ENCODE peak calls at places on chromosomes 7 and 10, in ten cellular contexts. R is right cardiac atrium, L is HCT116, D is heart left ventricle, T is aorta, J is lower lobe of right lung, S is upper lobe of right lung, N is A549, W is ovary, V is IMR-90. Z is an unnamed sample. For H3K4me1, the result is how much of the 10 kb centered on the place peaks cover.

GRCh38 chr7:29224726-29225125 is 30.2 kb downstream of the CHN2 start:
- DNase-seq in T (no peak), L (no peak), V (no peak), N (no peak), S (no peak), J (no peak), W (no peak), R (no peak), D (no peak), Z (no peak)

GRCh38 chr10:992523-993340 is 4.5 kb downstream of the GTPBP4 start:
- DNase-seq in W (no peak), D (no peak), S (no peak), R (no peak), N (no peak), J (no peak), T (no peak), L (no peak), V (no peak), Z (no peak)

GRCh38 chr7:1052031-1052818 is 7.9 kb downstream of the GPR146 start:
- DNase-seq in L (no peak), J (peak), V (no peak), S (no peak), T (no peak), W (no peak), N (no peak), R (peak), D (no peak), Z (no peak)

GRCh38 chr7:129773871-129774270 is 162.4 kb downstream of the NRF1 start:
- DNase-seq in T (no peak), S (no peak), R (no peak), J (no peak), D (no peak), L (no peak), N (no peak), V (no peak), W (no peak), Z (no peak)

GRCh38 chr7:118182618-118183253 is 1.2 kb upstream of the LSM8 start:
- DNase-seq in L (no peak), D (no peak), V (no peak), J (no peak), W (no peak), T (no peak), N (no peak), S (peak), R (no peak), Z (no peak)

GRCh38 chr7:88985309-88985708 is 189.8 kb upstream of the TEX47 start:
- DNase-seq in T (no peak), V (no peak), J (no peak), S (no peak), N (no peak), D (no peak), W (no peak), L (no peak), R (no peak), Z (no peak)

GRCh38 chr7:108156897-108157605 is 26.9 kb upstream of the LAMB4 start:
- DNase-seq in S (no peak), D (no peak), J (no peak), V (peak), L (no peak), N (no peak), T (no peak), R (no peak), W (no peak), Z (no peak)

GRCh38 chr10:8050561-8051108 is 3.9 kb upstream of the GATA3 start:
- DNase-seq in J (no peak), T (peak), N (peak), S (peak), D (no peak), L (no peak), R (no peak), W (no peak), V (peak), Z (peak)

GRCh38 chr10:11875499-11876281 is 52.5 kb downstream of the PROSER2 start:
- DNase-seq in D (peak), R (peak), S (peak), V (peak), T (peak), W (peak), L (peak), N (peak), J (peak), Z (peak)

GRCh38 chr10:71241899-71242620 is 29.7 kb downstream of the UNC5B start:
- DNase-seq in D (peak), L (no peak), W (no peak), R (no peak), N (no peak), S (no peak), V (no peak), J (no peak), T (no peak), Z (peak)

GRCh38 chr7:123975049-123975448 is 50.0 kb downstream of the SPAM1 start:
- DNase-seq in T (no peak), V (no peak), L (no peak), N (no peak), D (no peak), S (no peak), J (no peak), W (no peak), R (no peak), Z (no peak)

GRCh38 chr10:118447478-118447877 is 105.4 kb upstream of the FAM204A start:
- DNase-seq in L (no peak), S (no peak), R (peak), V (no peak), T (no peak), W (peak), J (peak), D (peak), N (no peak), Z (no peak)

GRCh38 chr7:21281193-21281592 is 146.7 kb upstream of the SP4 start:
- DNase-seq in W (no peak), R (no peak), L (no peak), T (no peak), J (no peak), D (no peak), N (no peak), S (no peak), V (no peak), Z (no peak)

GRCh38 chr7:73718438-73718881 is 1.0 kb downstream of the STX1A start:
- DNase-seq in S (no peak), W (no peak), T (no peak), J (no peak), D (no peak), V (no peak), N (no peak), R (no peak), L (no peak), Z (no peak)

GRCh38 chr7:30001953-30002352 is 12.4 kb upstream of the SCRN1 start:
- DNase-seq in L (no peak), R (no peak), N (no peak), J (no peak), T (no peak), W (no peak), V (no peak), D (no peak), S (no peak), Z (no peak)

GRCh38 chr10:71255817-71256660 is 43.7 kb downstream of the UNC5B start:
- DNase-seq in W (no peak), R (peak), T (peak), N (no peak), L (peak), D (no peak), J (no peak), V (peak), S (no peak), Z (no peak)

GRCh38 chr10:42113158-42113450 is 525.3 kb downstream of the ZNF33B start:
- DNase-seq in J (no peak), L (no peak), S (no peak), V (no peak), D (no peak), R (no peak), T (peak), N (no peak), W (no peak), Z (no peak)

GRCh38 chr7:134903073-134903790 is 83.1 kb upstream of the AGBL3 start:
- DNase-seq in W (no peak), V (no peak), D (no peak), S (no peak), T (no peak), J (no peak), L (no peak), R (no peak), N (no peak), Z (peak)

GRCh38 chr7:30564243-30564892 is 30.3 kb upstream of the GARS1 start:
- DNase-seq in V (peak), L (peak), N (peak), S (peak), T (peak), W (peak), J (peak), D (peak), R (peak), Z (peak)

GRCh38 chr10:110310741-110311140 is 6.0 kb upstream of the SMNDC1 start:
- DNase-seq in W (no peak), N (no peak), D (no peak), L (no peak), V (no peak), S (no peak), J (no peak), R (no peak), T (no peak), Z (peak)

GRCh38 chr7:48094861-48095293 is 5.8 kb downstream of the UPP1 start:
- DNase-seq in N (no peak), L (no peak), S (no peak), J (no peak), V (peak), R (no peak), D (no peak), T (no peak), W (no peak), Z (peak)

GRCh38 chr7:112202819-112203218 is 3.4 kb downstream of the DOCK4 start:
- DNase-seq in S (no peak), J (peak), T (peak), D (no peak), L (no peak), N (no peak), R (peak), W (no peak), V (no peak), Z (peak)

GRCh38 chr10:110903280-110904278 is 15.4 kb downstream of the BBIP1 start:
- DNase-seq in D (no peak), J (no peak), R (no peak), V (peak), T (no peak), L (no peak), N (no peak), W (no peak), S (no peak), Z (no peak)

GRCh38 chr7:373818-374705 is 84.1 kb downstream of the FOXL3 start:
- DNase-seq in J (no peak), T (peak), N (no peak), V (no peak), L (no peak), R (peak), W (peak), D (no peak), S (peak), Z (no peak)

GRCh38 chr10:99548041-99548530 is 15.3 kb downstream of the NKX2-3 start:
- DNase-seq in D (no peak), W (no peak), N (peak), S (no peak), J (no peak), L (peak), V (peak), R (no peak), T (no peak), Z (peak)

GRCh38 chr10:8055420-8056349 is 1.2 kb downstream of the GATA3 start:
- DNase-seq in D (no peak), W (no peak), T (peak), S (no peak), N (no peak), R (no peak), J (no peak), V (no peak), L (no peak), Z (no peak)

GRCh38 chr7:70695804-70696104 is 436.2 kb upstream of the GALNT17 start:
- DNase-seq in S (no peak), L (no peak), W (no peak), R (no peak), V (no peak), T (no peak), J (no peak), D (no peak), N (no peak), Z (no peak)

GRCh38 chr7:147249956-147250355 is 1133.4 kb downstream of the CNTNAP2 start:
- DNase-seq in D (no peak), J (no peak), W (no peak), R (no peak), L (no peak), N (peak), V (no peak), S (no peak), T (no peak), Z (no peak)

GRCh38 chr10:98265403-98266378 is 2.3 kb downstream of the LOXL4 start:
- DNase-seq in J (no peak), V (no peak), L (no peak), S (no peak), T (no peak), W (peak), D (no peak), R (no peak), N (no peak), Z (no peak)

GRCh38 chr10:98264378-98265065 is 3.5 kb downstream of the LOXL4 start:
- DNase-seq in R (no peak), T (no peak), N (no peak), J (no peak), V (no peak), W (no peak), S (no peak), D (no peak), L (no peak), Z (no peak)

GRCh38 chr10:98267069-98267893 is 713 bp downstream of the LOXL4 start:
- DNase-seq in T (no peak), R (no peak), L (no peak), D (no peak), N (no peak), V (no peak), J (no peak), W (peak), S (no peak), Z (no peak)

GRCh38 chr10:98267894-98268693 is at the start of gene LOXL4:
- DNase-seq in R (peak), V (no peak), D (no peak), S (no peak), L (no peak), J (no peak), T (no peak), W (peak), N (peak), Z (peak)

DNA sequence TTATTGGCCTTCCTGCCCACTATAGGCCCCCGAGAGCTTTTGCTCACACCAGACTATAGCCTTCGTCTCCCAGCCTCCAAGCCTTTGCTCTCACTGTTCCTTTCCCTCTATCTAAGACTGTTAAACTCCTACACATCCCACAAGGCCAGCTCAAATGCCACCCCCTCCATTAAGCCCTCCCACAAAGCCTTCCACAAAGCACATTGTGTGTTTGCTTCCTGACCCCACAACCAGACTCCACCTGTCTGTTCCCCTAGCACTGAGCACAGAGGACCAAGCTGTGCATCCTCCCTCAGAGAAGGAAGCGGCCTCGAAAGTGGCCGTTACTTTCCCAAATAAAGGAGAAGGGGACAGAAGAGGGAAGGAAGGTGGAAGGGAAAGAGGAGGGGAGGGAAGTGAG is 1.3 kb downstream of the LOXL4 start:
- DNase-seq in D (no peak), N (no peak), W (no peak), V (no peak), J (no peak), T (no peak), S (no peak), L (no peak), R (no peak), Z (no peak)
- H3K4me1 ChIP-seq in D (under half), N (under half), W (under half), V (under half), J (under half), T (under half), S (under half), L (under half), R (under half), Z (under half)

GRCh38 chr7:101890666-101891065 is 73.2 kb downstream of the CUX1 start:
- DNase-seq in L (no peak), D (no peak), W (no peak), R (no peak), J (no peak), T (no peak), N (no peak), S (no peak), V (no peak), Z (no peak)

GRCh38 chr7:101896312-101896711 is 78.9 kb downstream of the CUX1 start:
- DNase-seq in D (no peak), L (no peak), J (no peak), S (no peak), W (no peak), V (no peak), N (no peak), T (no peak), R (no peak), Z (no peak)

GRCh38 chr7:101891124-101891523 is 73.7 kb downstream of the CUX1 start:
- DNase-seq in J (no peak), T (no peak), D (no peak), N (no peak), V (no peak), S (no peak), R (no peak), W (no peak), L (no peak), Z (no peak)

GRCh38 chr7:101893326-101894085 is 76.1 kb downstream of the CUX1 start:
- DNase-seq in L (no peak), R (no peak), D (no peak), W (no peak), N (no peak), J (no peak), V (no peak), S (no peak), T (no peak), Z (no peak)

DNA sequence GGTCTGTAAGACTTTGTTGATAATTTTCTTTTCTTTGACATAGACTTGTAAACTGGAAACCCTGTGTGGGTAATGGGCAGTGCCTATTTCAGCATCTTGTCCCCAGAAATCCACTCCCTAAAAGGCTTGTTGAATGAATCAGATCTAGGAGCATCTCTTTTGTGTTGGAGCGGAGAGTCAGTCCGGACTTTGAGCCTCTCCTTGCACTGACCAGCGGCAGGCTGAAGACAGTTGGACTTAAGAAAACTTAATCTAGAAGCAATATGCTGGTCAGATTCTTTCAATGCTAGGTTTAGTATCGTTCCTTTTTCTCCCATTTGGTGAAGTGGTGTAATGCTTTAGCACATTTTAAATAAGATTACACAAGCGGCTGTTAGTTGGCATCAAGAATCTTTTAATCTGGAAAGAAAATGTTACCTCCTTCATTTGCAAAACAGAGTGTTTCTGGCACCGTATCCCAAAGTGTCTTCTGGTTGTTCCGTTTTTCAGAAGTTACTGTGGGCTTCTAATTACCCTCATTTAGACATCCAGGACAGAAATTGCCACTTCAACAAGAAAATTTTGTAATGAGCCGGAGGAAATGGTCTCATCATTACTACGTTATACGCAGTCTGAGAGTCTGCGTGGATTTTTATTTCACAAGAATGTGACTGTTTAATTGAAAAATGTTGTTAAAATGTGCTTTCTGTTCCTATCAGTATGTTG is 74.7 kb downstream of the CUX1 start:
- DNase-seq in L (no peak), N (peak), R (no peak), S (no peak), W (no peak), V (no peak), J (peak), D (no peak), T (no peak), Z (peak)
- H3K27ac ChIP-seq in L (no peak), N (peak), R (no peak), S (no peak), W (no peak), V (no peak), J (no peak), D (peak), T (no peak), Z (no peak)

GRCh38 chr7:128110641-128111365 is 79.6 kb upstream of the LRRC4 start:
- DNase-seq in T (no peak), L (no peak), R (no peak), N (no peak), D (no peak), V (no peak), J (no peak), W (no peak), S (peak), Z (no peak)

GRCh38 chr7:128106840-128107239 is 75.6 kb upstream of the LRRC4 start:
- DNase-seq in D (no peak), S (peak), W (no peak), V (no peak), J (no peak), T (peak), N (no peak), R (no peak), L (no peak), Z (no peak)

GRCh38 chr7:128112018-128112780 is 81.0 kb upstream of the LRRC4 start:
- DNase-seq in D (no peak), N (no peak), W (peak), R (no peak), L (no peak), S (peak), T (no peak), J (no peak), V (no peak), Z (no peak)

GRCh38 chr7:128108129-128108528 is 76.9 kb upstream of the LRRC4 start:
- DNase-seq in L (no peak), T (peak), V (no peak), D (no peak), S (peak), N (no peak), W (no peak), J (no peak), R (no peak), Z (no peak)

DNA sequence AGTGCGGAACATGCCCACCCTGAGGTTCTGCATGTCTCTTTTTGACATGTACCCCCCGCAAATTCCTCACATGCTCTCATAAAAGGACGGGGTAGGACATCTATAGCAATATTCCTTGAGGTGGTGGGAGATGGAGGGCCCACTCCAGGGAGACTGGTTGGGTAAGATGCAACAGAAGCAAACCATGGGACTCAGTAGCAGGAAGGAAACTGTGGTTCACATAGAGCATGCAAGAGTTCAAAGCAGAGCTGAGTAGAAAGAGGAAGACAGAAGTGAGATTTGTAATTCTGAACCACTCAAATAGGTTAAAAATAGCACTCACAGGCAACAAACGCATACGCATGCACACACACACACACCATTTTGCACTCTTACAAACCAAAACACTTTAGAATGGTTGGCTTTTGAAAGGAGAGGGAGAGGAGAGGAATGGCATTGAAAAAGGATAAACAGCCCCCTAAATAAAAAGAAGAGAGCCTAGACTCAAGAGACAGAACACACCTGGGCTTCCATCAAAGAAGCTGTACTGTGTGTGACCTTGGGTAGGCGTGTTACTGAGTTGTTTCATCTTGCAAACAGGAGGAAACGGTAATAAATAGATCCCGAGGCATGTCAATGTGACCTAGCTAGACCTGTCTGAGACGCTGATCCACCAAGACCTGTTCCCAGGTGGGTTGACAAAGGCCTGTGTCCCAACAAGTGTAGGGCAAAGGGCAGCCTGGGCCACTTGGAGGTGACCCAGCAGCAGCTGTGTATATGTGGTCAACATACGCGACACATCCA is 77.6 kb upstream of the LRRC4 start:
- DNase-seq in R (no peak), N (no peak), V (no peak), S (peak), L (no peak), D (no peak), T (peak), J (no peak), W (peak), Z (no peak)
- H3K4me1 ChIP-seq in R (under half), N (under half), V (under half), S (under half), L (under half), D (under half), T (under half), J (under half), W (under half), Z (under half)

GRCh38 chr7:94436700-94437099 is 42.0 kb downstream of the COL1A2 start:
- DNase-seq in W (no peak), T (no peak), V (no peak), D (no peak), L (no peak), J (no peak), R (no peak), N (no peak), S (no peak), Z (no peak)
- H3K27ac ChIP-seq in W (no peak), T (no peak), V (no peak), D (no peak), L (no peak), J (no peak), R (no peak), N (no peak), S (no peak), Z (no peak)

Z was measured in cardiac muscle cell.